ENCODE peak calls at places on chromosomes 7 and 10, in ten cellular contexts. L, J, Q, S, P, T, M, K, N and A are unnamed samples.

GRCh38 chr7:91659096-91659495 is 221.4 kb downstream of the MTERF1 start:
- DNase-seq in L (no peak), N (no peak), P (no peak), K (no peak), Q (no peak), J (no peak), S (no peak), T (no peak), M (no peak), A (peak; percentile 67)

GRCh38 chr7:138842111-138842510 is 44.1 kb upstream of the ATP6V0A4 start:
- DNase-seq in L (no peak), K (no peak), T (no peak), J (no peak), Q (no peak), P (no peak), N (peak; percentile 71), M (peak; percentile 33), S (no peak), A (peak; percentile 33)

GRCh38 chr10:132450825-132451505 is 54.0 kb downstream of the PWWP2B start:
- DNase-seq in M (no peak), L (no peak), K (peak; percentile 78), Q (no peak), T (no peak), P (no peak), S (no peak), J (no peak), N (no peak), A (no peak)

GRCh38 chr10:15189133-15189881 is 20.8 kb upstream of the NMT2 start:
- DNase-seq in N (no peak), K (no peak), T (no peak), Q (no peak), M (no peak), S (no peak), P (no peak), L (no peak), J (no peak), A (no peak)

GRCh38 chr7:112116894-112117293 is 89.3 kb downstream of the DOCK4 start:
- DNase-seq in N (no peak), T (no peak), Q (no peak), J (no peak), M (no peak), P (no peak), K (no peak), L (no peak), S (no peak), A (no peak)

GRCh38 chr10:65123120-65123519 is 1601.9 kb downstream of the REEP3 start:
- DNase-seq in K (no peak), S (no peak), L (no peak), P (no peak), J (no peak), T (no peak), Q (no peak), M (no peak), N (no peak), A (no peak)

GRCh38 chr7:114718861-114719260 is 203.0 kb upstream of the MDFIC start:
- DNase-seq in N (no peak), J (no peak), T (no peak), K (no peak), P (no peak), L (peak; percentile 50), S (no peak), Q (no peak), M (no peak), A (no peak)

GRCh38 chr10:80737209-80737608 is 199.5 kb downstream of the SH2D4B start:
- DNase-seq in Q (no peak), L (no peak), M (no peak), N (no peak), J (no peak), K (no peak), T (no peak), P (no peak), S (no peak), A (no peak)

GRCh38 chr7:91082038-91082437 is 182.2 kb upstream of the FZD1 start:
- DNase-seq in Q (no peak), K (no peak), S (no peak), P (no peak), J (peak; percentile 14), L (no peak), M (peak; percentile 73), N (peak; percentile 62), T (peak; percentile 68), A (peak; percentile 45)

GRCh38 chr7:151541709-151542499 is 22.2 kb upstream of the RHEB start:
- DNase-seq in J (no peak), P (no peak), S (no peak), Q (no peak), N (no peak), T (no peak), K (no peak), L (no peak), M (no peak), A (no peak)

GRCh38 chr7:19305698-19306097 is 160.5 kb upstream of the FERD3L start:
- DNase-seq in P (no peak), N (no peak), L (no peak), M (no peak), Q (no peak), T (no peak), S (no peak), K (no peak), J (no peak), A (no peak)

GRCh38 chr10:66353422-66353821 is 572.4 kb upstream of the LRRTM3 start:
- DNase-seq in J (no peak), N (no peak), L (no peak), T (no peak), K (no peak), Q (no peak), P (no peak), M (no peak), S (no peak), A (no peak)

GRCh38 chr7:101882595-101883564 is 65.5 kb downstream of the CUX1 start:
- DNase-seq in N (peak; percentile 100), T (peak; percentile 100), J (peak; percentile 79), P (no peak), S (peak; percentile 63), L (no peak), M (peak; percentile 100), K (no peak), Q (no peak), A (peak; percentile 100)

GRCh38 chr7:13189712-13190111 is 502.3 kb downstream of the ARL4A start:
- DNase-seq in N (no peak), S (no peak), J (no peak), K (no peak), M (no peak), T (peak; percentile 80), Q (no peak), L (no peak), P (no peak), A (no peak)

GRCh38 chr10:11516419-11516721 is 95.1 kb downstream of the USP6NL start:
- DNase-seq in L (no peak), T (no peak), K (no peak), M (no peak), J (no peak), S (no peak), P (no peak), Q (no peak), N (no peak), A (no peak)

GRCh38 chr7:50725774-50726173 is 56.9 kb downstream of the GRB10 start:
- DNase-seq in P (no peak), T (no peak), K (no peak), Q (no peak), J (no peak), N (no peak), S (no peak), M (no peak), L (no peak), A (no peak)

GRCh38 chr7:33710608-33711007 is 194.7 kb upstream of the BMPER start:
- DNase-seq in S (no peak), P (no peak), K (no peak), T (no peak), J (no peak), M (no peak), N (no peak), Q (no peak), L (no peak), A (no peak)

GRCh38 chr7:149670288-149670687 is 103.1 kb downstream of the ZNF467 start:
- DNase-seq in T (peak; percentile 70), S (no peak), L (no peak), P (no peak), K (no peak), M (peak; percentile 68), Q (no peak), J (peak; percentile 78), N (peak; percentile 31), A (peak; percentile 76)

GRCh38 chr10:106320876-106321275 is 843.6 kb downstream of the SORCS1 start:
- DNase-seq in Q (no peak), T (no peak), N (no peak), L (no peak), J (no peak), S (no peak), K (no peak), P (no peak), M (no peak), A (no peak)

GRCh38 chr7:156230576-156230975 is 410.0 kb upstream of the RNF32 start:
- DNase-seq in P (no peak), M (no peak), N (no peak), J (no peak), L (no peak), S (no peak), K (no peak), Q (no peak), T (no peak), A (no peak)

GRCh38 chr10:115093286-115093775 is at the start of gene ATRNL1:
- DNase-seq in J (no peak), L (peak; percentile 15), N (peak; percentile 5), P (no peak), T (no peak), K (peak; percentile 79), M (peak; percentile 9), S (peak; percentile 80), Q (peak; percentile 4), A (peak; percentile 5)

GRCh38 chr7:151245360-151246160 is 2.9 kb downstream of the SMARCD3 start:
- DNase-seq in Q (peak; percentile 61), T (no peak), S (peak; percentile 84), K (peak; percentile 90), P (peak; percentile 74), L (peak; percentile 71), M (no peak), J (no peak), N (peak; percentile 35), A (no peak)